ENCODE peak calls at places on chromosome 16, in five cellular contexts. L, C, H, E and V are unnamed samples.

GRCh38 chr16:88647178-88648070 is 3.4 kb downstream of the CYBA start:
- DNase-seq in H (no peak), E (no peak), C (no peak), L (no peak), V (no peak)

GRCh38 chr16:72962347-72962746 is 85.6 kb downstream of the ZFHX3 start:
- DNase-seq in L (no peak), H (no peak), E (no peak), C (no peak), V (no peak)

GRCh38 chr16:17304814-17305169 is 166.0 kb downstream of the XYLT1 start:
- DNase-seq in E (no peak), L (no peak), C (no peak), H (peak; percentile 36), V (no peak)

GRCh38 chr16:65910291-65910690 is 456.2 kb upstream of the CDH5 start:
- DNase-seq in E (no peak), H (peak; percentile 11), L (no peak), C (no peak), V (no peak)

GRCh38 chr16:81688182-81688581 is 90.9 kb upstream of the PLCG2 start:
- DNase-seq in H (peak; percentile 53), C (no peak), E (no peak), L (no peak), V (peak; percentile 67)

GRCh38 chr16:48958681-48959080 is 323.0 kb downstream of the CBLN1 start:
- DNase-seq in E (no peak), H (peak; percentile 55), C (no peak), L (no peak), V (no peak)

GRCh38 chr16:49560018-49560830 is 186.6 kb downstream of the C16orf78 start:
- DNase-seq in E (no peak), L (no peak), H (peak; percentile 86), C (no peak), V (no peak)

GRCh38 chr16:29745853-29746345 is at the start of gene C16orf54:
- DNase-seq in C (no peak), E (no peak), L (no peak), H (no peak), V (peak; percentile 95)

GRCh38 chr16:24075929-24076716 is 180.0 kb upstream of the CACNG3 start:
- DNase-seq in H (no peak), C (peak; percentile 40), L (no peak), E (peak; percentile 85), V (peak; percentile 32)

GRCh38 chr16:15041260-15042011 is 14.4 kb downstream of the NTAN1 start:
- DNase-seq in E (peak; percentile 76), C (peak; percentile 55), L (no peak), H (peak; percentile 53), V (no peak)
- TF ChIP-seq CTCF in E (peak; percentile 32), C (no peak), L (no peak), H (peak; percentile 13), V (no peak)

GRCh38 chr16:3982216-3982615 is 101.7 kb upstream of the CREBBP start:
- DNase-seq in L (no peak), C (no peak), E (no peak), H (no peak), V (no peak)

GRCh38 chr16:3986235-3986544 is 105.7 kb upstream of the CREBBP start:
- DNase-seq in L (no peak), C (no peak), H (no peak), E (no peak), V (no peak)

GRCh38 chr16:3984111-3985060 is 103.9 kb upstream of the CREBBP start:
- DNase-seq in C (no peak), E (no peak), H (no peak), L (no peak), V (no peak)

GRCh38 chr16:3980311-3981111 is 100.0 kb upstream of the CREBBP start:
- DNase-seq in L (no peak), C (peak; percentile 14), H (peak; percentile 68), E (no peak), V (no peak)

DNA sequence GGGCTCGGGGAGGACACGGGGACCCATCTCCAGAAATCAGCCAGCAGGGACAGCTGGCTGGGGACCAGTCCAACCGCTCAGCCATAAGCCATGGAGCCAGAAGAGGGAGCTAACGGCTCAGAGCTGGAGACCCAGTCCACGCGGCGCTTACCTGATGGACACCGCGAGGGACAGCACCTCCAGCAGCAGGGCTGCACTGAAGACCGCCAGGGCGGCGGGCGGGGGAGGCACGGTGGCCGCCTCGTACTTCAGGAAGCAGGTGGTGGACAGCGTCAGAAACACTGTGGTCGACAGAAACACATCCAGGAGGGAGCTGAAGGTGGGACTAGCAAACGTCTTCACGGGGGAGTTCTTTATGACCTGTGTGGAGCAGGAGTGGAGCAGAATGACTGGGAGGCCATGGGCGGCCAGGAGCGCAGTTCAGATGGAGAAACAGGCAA is 102.6 kb upstream of the CREBBP start:
- DNase-seq in E (peak; percentile 95), H (peak; percentile 61), C (peak; percentile 77), L (peak; percentile 58), V (peak; percentile 64)
- TF ChIP-seq CTCF in E (peak; percentile 91), H (peak; percentile 83), C (peak; percentile 77), L (peak; percentile 82), V (peak; percentile 56)

DNA sequence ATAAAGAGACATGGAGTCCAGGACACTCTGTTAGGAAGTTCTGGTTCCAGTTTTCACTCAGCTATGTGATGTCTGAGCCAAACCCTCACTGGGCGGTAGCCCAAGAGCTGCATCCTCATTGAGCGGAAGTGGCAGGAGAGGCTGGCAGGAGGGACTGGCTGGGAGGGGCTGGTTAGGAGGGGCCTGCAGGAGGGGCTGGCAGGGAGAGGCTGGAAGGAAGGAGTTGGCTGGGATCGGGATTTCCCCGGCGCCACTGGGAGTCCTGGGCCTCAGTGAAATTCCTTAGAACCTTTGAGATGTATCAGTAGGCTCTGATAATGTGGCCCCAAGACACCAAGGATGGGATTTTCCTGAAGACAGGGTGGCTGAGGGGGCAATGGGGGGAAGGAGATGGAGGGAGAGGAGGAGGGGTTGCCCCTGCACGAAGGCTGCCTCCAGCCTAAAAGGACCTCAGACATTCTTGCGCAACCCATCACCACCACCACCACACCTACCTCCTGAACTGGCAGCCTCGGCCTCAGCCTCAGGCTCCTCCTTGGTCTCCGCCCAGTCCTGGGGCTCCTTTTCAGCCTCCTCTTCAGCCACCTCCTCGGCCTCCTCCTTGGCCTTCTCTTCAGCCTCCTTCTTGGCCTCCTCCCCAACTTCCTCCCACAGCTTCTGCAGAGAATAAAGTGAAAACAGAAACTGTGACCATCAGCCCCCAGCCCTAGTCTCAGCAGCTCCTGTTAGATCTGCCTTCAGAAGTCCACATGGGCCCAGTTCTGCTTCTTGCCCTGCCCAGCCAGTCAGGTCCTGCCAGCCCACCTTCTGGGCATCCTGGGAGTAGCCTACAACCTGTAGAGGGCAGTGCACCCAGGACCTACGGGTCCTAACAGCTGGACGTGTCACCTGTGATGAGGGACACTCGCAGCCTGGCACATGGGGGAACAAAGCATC is 31.7 kb downstream of the CNGB1 start:
- DNase-seq in L (no peak), H (peak; percentile 82), C (peak; percentile 95), E (peak; percentile 68), V (no peak)
- TF ChIP-seq CTCF in L (no peak), H (peak; percentile 8), C (no peak), E (peak; percentile 64), V (no peak)

DNA sequence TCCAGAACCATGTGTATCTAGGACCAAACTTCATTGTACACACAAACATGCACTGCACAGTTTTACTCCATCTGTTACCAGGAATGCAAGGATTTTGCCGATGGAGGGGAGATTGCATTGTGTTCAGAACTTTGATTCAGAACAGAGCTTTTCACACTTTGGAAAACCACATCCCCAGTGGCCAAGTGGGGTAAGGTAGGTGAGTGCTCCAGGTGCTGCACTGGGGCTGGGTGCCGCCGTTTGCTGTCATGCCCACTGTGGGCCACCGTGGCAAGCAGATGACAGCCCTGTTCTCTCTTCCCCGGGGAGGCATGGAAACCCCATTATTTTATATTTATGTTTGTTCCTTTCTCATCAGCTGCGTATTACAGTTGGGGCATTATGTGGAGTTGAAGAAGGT is 29.3 kb upstream of the JPH3 start:
- DNase-seq in L (no peak), E (no peak), H (no peak), C (no peak), V (no peak)
- TF ChIP-seq CTCF in L (no peak), E (peak; percentile 48), H (no peak), C (no peak), V (no peak)

DNA sequence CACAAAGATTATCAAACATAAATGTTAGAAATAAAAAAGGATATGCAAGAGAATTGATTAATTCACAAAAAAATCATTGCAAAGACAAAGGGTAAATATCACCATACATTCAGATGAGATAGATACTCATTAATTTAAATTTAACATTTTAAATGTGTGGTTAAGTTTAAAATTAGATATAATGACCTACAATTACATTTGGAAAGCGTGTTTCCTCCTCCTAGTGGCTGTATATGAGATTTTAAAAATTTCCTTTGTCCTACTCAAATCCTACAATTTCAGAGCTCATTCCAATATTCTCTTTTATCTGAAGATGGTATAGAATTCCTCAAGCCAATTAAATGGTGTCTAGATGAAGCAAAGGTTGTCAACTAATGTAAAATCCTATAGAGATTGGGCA is 169.2 kb upstream of the CDH8 start:
- DNase-seq in H (no peak), E (no peak), C (no peak), L (no peak), V (no peak)
- TF ChIP-seq CTCF in H (no peak), E (peak; percentile 66), C (no peak), L (peak; percentile 40), V (no peak)

GRCh38 chr16:51399908-51400670 is 249.0 kb upstream of the SALL1 start:
- DNase-seq in E (no peak), L (no peak), C (no peak), H (peak; percentile 74), V (no peak)

GRCh38 chr16:51402239-51402638 is 251.2 kb upstream of the SALL1 start:
- DNase-seq in E (no peak), C (no peak), L (no peak), H (no peak), V (no peak)

GRCh38 chr16:51404386-51404785 is 253.3 kb upstream of the SALL1 start:
- DNase-seq in C (peak; percentile 55), E (no peak), L (no peak), H (peak; percentile 16), V (no peak)

GRCh38 chr16:51402785-51403184 is 251.7 kb upstream of the SALL1 start:
- DNase-seq in H (no peak), E (no peak), L (no peak), C (no peak), V (no peak)

DNA sequence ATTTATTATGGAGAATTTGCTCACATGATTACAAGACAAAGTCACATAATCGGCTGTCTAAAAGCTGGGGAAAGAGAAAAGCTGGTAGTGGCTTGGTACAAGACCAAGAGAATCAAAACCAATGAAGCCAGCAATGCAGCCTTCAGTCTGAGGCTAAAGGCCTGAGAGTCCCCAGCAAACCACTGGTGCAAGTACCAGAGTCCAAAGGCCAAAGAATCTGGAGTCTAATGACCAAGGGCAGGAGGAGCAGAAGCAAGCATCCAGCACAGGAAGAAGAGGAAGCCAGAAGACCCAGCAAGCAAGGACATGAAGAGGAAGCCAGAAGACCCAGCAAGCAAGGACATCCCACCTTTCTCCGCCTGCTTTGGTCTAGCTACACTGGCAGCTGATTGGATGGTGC is 250.6 kb upstream of the SALL1 start:
- DNase-seq in L (no peak), H (no peak), E (no peak), C (no peak), V (no peak)
- TF ChIP-seq CTCF in L (no peak), H (no peak), E (no peak), C (no peak), V (no peak)

GRCh38 chr16:1492923-1493745 is at the start of gene TELO2:
- DNase-seq in H (peak; percentile 63), C (peak; percentile 72), L (peak; percentile 81), E (peak; percentile 93), V (peak; percentile 85)
- TF ChIP-seq CTCF in H (no peak), C (no peak), L (peak; percentile 27), E (no peak), V (no peak)